ENCODE peak calls at places on chromosomes 11 and 22, in five cellular contexts. One of them, this sample, is unnamed.

GRCh38 chr22:19723990-19724827 is 870 bp downstream of the GP1BB start:
- DNase-seq in A549: peak; percentile 65
- DNase-seq in uterus: no peak
- DNase-seq in naive thymus-derived CD4-positive, alpha-beta T cell: peak; percentile 25
- DNase-seq in psoas muscle: no peak
- DNase-seq in this sample: no peak

GRCh38 chr11:86940122-86940777 is 14.9 kb downstream of the FZD4 start:
- DNase-seq in A549: no peak
- DNase-seq in uterus: peak; percentile 76
- DNase-seq in naive thymus-derived CD4-positive, alpha-beta T cell: no peak
- DNase-seq in psoas muscle: peak; percentile 78
- DNase-seq in this sample: no peak

GRCh38 chr11:63015521-63016215 is at the start of gene SLC22A8:
- DNase-seq in uterus: no peak
- DNase-seq in naive thymus-derived CD4-positive, alpha-beta T cell: no peak
- DNase-seq in psoas muscle: no peak
- DNase-seq in A549: no peak
- DNase-seq in this sample: no peak

GRCh38 chr22:32533265-32534068 is 58.9 kb downstream of the FBXO7 start:
- DNase-seq in A549: no peak
- DNase-seq in uterus: peak; percentile 31
- DNase-seq in naive thymus-derived CD4-positive, alpha-beta T cell: no peak
- DNase-seq in psoas muscle: no peak
- DNase-seq in this sample: no peak

GRCh38 chr11:122981388-122982264 is at the start of gene BSX:
- DNase-seq in naive thymus-derived CD4-positive, alpha-beta T cell: peak; percentile 44
- DNase-seq in A549: peak; percentile 21
- DNase-seq in uterus: no peak
- DNase-seq in psoas muscle: peak; percentile 67
- DNase-seq in this sample: peak; percentile 71

GRCh38 chr11:23509023-23509422 is 648.7 kb upstream of the CCDC179 start:
- DNase-seq in A549: no peak
- DNase-seq in psoas muscle: no peak
- DNase-seq in uterus: no peak
- DNase-seq in naive thymus-derived CD4-positive, alpha-beta T cell: no peak
- DNase-seq in this sample: no peak

GRCh38 chr22:26429458-26430238 is 588 bp downstream of the ASPHD2 start:
- DNase-seq in A549: no peak
- DNase-seq in psoas muscle: no peak
- DNase-seq in uterus: peak; percentile 19
- DNase-seq in naive thymus-derived CD4-positive, alpha-beta T cell: peak; percentile 8
- DNase-seq in this sample: no peak

GRCh38 chr11:103683581-103683980 is 352.9 kb upstream of the DDI1 start:
- DNase-seq in naive thymus-derived CD4-positive, alpha-beta T cell: no peak
- DNase-seq in psoas muscle: no peak
- DNase-seq in A549: no peak
- DNase-seq in uterus: no peak
- DNase-seq in this sample: no peak

GRCh38 chr11:128551641-128552335 is 35.6 kb downstream of the ETS1 start:
- DNase-seq in A549: no peak
- DNase-seq in psoas muscle: no peak
- DNase-seq in naive thymus-derived CD4-positive, alpha-beta T cell: no peak
- DNase-seq in uterus: no peak
- DNase-seq in this sample: no peak

GRCh38 chr11:20047755-20048154 is 112.5 kb downstream of the DBX1 start:
- DNase-seq in naive thymus-derived CD4-positive, alpha-beta T cell: no peak
- DNase-seq in psoas muscle: no peak
- DNase-seq in uterus: no peak
- DNase-seq in A549: no peak
- DNase-seq in this sample: no peak
- H3K9me3 ChIP-seq in naive thymus-derived CD4-positive, alpha-beta T cell: no peaks in the 10 kb centered on the region
- H3K9me3 ChIP-seq in psoas muscle: no peaks in the 10 kb centered on the region
- H3K9me3 ChIP-seq in uterus: no peaks in the 10 kb centered on the region
- H3K9me3 ChIP-seq in A549: no peaks in the 10 kb centered on the region
- H3K9me3 ChIP-seq in this sample: no peaks in the 10 kb centered on the region

GRCh38 chr11:115696472-115697011 is 192.3 kb upstream of the CADM1 start:
- DNase-seq in psoas muscle: no peak
- DNase-seq in uterus: no peak
- DNase-seq in A549: no peak
- DNase-seq in naive thymus-derived CD4-positive, alpha-beta T cell: no peak
- DNase-seq in this sample: no peak
- H3K9me3 ChIP-seq in psoas muscle: no peaks in the 10 kb centered on the region
- H3K9me3 ChIP-seq in uterus: no peaks in the 10 kb centered on the region
- H3K9me3 ChIP-seq in A549: no peaks in the 10 kb centered on the region
- H3K9me3 ChIP-seq in naive thymus-derived CD4-positive, alpha-beta T cell: no peaks in the 10 kb centered on the region
- H3K9me3 ChIP-seq in this sample: no peaks in the 10 kb centered on the region

GRCh38 chr11:70815485-70815832 is 417.1 kb downstream of the CTTN start:
- DNase-seq in A549: no peak
- DNase-seq in psoas muscle: no peak
- DNase-seq in uterus: no peak
- DNase-seq in naive thymus-derived CD4-positive, alpha-beta T cell: no peak
- DNase-seq in this sample: no peak
- H3K9me3 ChIP-seq in A549: no peaks in the 10 kb centered on the region
- H3K9me3 ChIP-seq in psoas muscle: no peaks in the 10 kb centered on the region
- H3K9me3 ChIP-seq in uterus: no peaks in the 10 kb centered on the region
- H3K9me3 ChIP-seq in naive thymus-derived CD4-positive, alpha-beta T cell: no peaks in the 10 kb centered on the region
- H3K9me3 ChIP-seq in this sample: no peaks in the 10 kb centered on the region

GRCh38 chr11:27998552-27998951 is 109.4 kb downstream of the KIF18A start:
- DNase-seq in A549: no peak
- DNase-seq in psoas muscle: no peak
- DNase-seq in uterus: no peak
- DNase-seq in naive thymus-derived CD4-positive, alpha-beta T cell: no peak
- DNase-seq in this sample: no peak

GRCh38 chr11:28009383-28009782 is 98.6 kb downstream of the KIF18A start:
- DNase-seq in uterus: no peak
- DNase-seq in A549: peak; percentile 29
- DNase-seq in naive thymus-derived CD4-positive, alpha-beta T cell: no peak
- DNase-seq in psoas muscle: no peak
- DNase-seq in this sample: no peak

DNA sequence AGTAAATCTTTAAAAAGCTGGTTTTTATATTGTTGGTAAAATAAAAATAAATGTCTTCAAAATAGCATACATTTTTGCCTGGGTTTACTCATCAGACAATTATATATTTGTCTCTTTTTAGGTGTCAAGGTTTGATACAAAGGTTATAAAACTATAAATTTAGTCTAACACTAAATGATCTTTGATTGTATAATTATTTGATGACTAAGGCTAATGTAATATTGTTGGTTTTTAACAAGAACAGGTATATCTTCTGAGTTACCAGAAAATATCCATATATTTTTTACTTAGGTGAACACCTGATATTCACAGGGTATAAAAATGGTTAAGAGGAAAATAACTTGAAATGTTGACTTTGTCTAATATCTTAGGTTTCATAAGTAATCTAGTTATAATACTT is 104.3 kb downstream of the KIF18A start:
- DNase-seq in A549: no peak
- DNase-seq in uterus: no peak
- DNase-seq in psoas muscle: no peak
- DNase-seq in naive thymus-derived CD4-positive, alpha-beta T cell: no peak
- DNase-seq in this sample: no peak
- H3K9me3 ChIP-seq in A549: peaks cover 18% of the 10 kb centered on the region
- H3K9me3 ChIP-seq in uterus: no peaks in the 10 kb centered on the region
- H3K9me3 ChIP-seq in psoas muscle: peaks cover 5% of the 10 kb centered on the region
- H3K9me3 ChIP-seq in naive thymus-derived CD4-positive, alpha-beta T cell: no peaks in the 10 kb centered on the region
- H3K9me3 ChIP-seq in this sample: no peaks in the 10 kb centered on the region

GRCh38 chr22:49213731-49214352 is 613.8 kb downstream of the BRD1 start:
- DNase-seq in psoas muscle: no peak
- DNase-seq in naive thymus-derived CD4-positive, alpha-beta T cell: no peak
- DNase-seq in uterus: peak; percentile 4
- DNase-seq in A549: no peak
- DNase-seq in this sample: peak; percentile 21

GRCh38 chr22:49216579-49216978 is 611.1 kb downstream of the BRD1 start:
- DNase-seq in A549: no peak
- DNase-seq in psoas muscle: no peak
- DNase-seq in naive thymus-derived CD4-positive, alpha-beta T cell: no peak
- DNase-seq in uterus: peak; percentile 1
- DNase-seq in this sample: peak; percentile 36

GRCh38 chr22:49212466-49212865 is 615.2 kb downstream of the BRD1 start:
- DNase-seq in naive thymus-derived CD4-positive, alpha-beta T cell: no peak
- DNase-seq in uterus: peak; percentile 1
- DNase-seq in A549: no peak
- DNase-seq in psoas muscle: no peak
- DNase-seq in this sample: peak; percentile 46

GRCh38 chr22:49215840-49216239 is 611.8 kb downstream of the BRD1 start:
- DNase-seq in psoas muscle: no peak
- DNase-seq in A549: no peak
- DNase-seq in naive thymus-derived CD4-positive, alpha-beta T cell: no peak
- DNase-seq in uterus: no peak
- DNase-seq in this sample: no peak

DNA sequence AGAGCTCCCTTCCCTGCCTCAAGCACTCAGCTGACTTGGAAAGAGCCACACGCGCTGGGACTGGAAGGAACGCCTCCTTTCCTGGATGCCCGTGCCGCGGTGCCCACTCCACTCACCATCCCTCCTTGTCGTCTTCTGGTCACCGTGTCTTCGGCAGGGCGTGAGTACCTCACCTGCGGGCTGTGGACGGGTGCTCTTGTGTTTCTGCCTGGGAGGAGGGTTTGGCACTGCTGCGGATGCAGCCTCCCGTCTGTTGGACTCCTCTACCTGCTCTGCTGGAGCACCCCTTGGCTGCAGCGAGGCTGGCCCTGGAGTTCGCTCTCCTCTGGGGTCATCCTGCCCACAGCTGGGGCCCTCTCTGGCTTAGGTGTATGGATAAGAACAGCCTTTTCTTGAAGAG is 612.7 kb downstream of the BRD1 start:
- DNase-seq in uterus: peak; percentile 5
- DNase-seq in psoas muscle: no peak
- DNase-seq in naive thymus-derived CD4-positive, alpha-beta T cell: no peak
- DNase-seq in A549: no peak
- DNase-seq in this sample: peak; percentile 40
- H3K9me3 ChIP-seq in uterus: no peaks in the 10 kb centered on the region
- H3K9me3 ChIP-seq in psoas muscle: no peaks in the 10 kb centered on the region
- H3K9me3 ChIP-seq in naive thymus-derived CD4-positive, alpha-beta T cell: no peaks in the 10 kb centered on the region
- H3K9me3 ChIP-seq in A549: peaks cover 19% of the 10 kb centered on the region
- H3K9me3 ChIP-seq in this sample: no peaks in the 10 kb centered on the region

GRCh38 chr11:70736937-70737640 is 338.8 kb downstream of the CTTN start:
- DNase-seq in naive thymus-derived CD4-positive, alpha-beta T cell: no peak
- DNase-seq in psoas muscle: no peak
- DNase-seq in A549: no peak
- DNase-seq in uterus: no peak
- DNase-seq in this sample: peak; percentile 32

GRCh38 chr11:70734911-70735310 is 336.6 kb downstream of the CTTN start:
- DNase-seq in naive thymus-derived CD4-positive, alpha-beta T cell: no peak
- DNase-seq in A549: no peak
- DNase-seq in psoas muscle: no peak
- DNase-seq in uterus: no peak
- DNase-seq in this sample: no peak

GRCh38 chr11:70735976-70736375 is 337.6 kb downstream of the CTTN start:
- DNase-seq in psoas muscle: no peak
- DNase-seq in uterus: no peak
- DNase-seq in naive thymus-derived CD4-positive, alpha-beta T cell: no peak
- DNase-seq in A549: no peak
- DNase-seq in this sample: no peak

GRCh38 chr11:70737816-70738630 is 339.7 kb downstream of the CTTN start:
- DNase-seq in A549: no peak
- DNase-seq in naive thymus-derived CD4-positive, alpha-beta T cell: no peak
- DNase-seq in psoas muscle: no peak
- DNase-seq in uterus: no peak
- DNase-seq in this sample: no peak

DNA sequence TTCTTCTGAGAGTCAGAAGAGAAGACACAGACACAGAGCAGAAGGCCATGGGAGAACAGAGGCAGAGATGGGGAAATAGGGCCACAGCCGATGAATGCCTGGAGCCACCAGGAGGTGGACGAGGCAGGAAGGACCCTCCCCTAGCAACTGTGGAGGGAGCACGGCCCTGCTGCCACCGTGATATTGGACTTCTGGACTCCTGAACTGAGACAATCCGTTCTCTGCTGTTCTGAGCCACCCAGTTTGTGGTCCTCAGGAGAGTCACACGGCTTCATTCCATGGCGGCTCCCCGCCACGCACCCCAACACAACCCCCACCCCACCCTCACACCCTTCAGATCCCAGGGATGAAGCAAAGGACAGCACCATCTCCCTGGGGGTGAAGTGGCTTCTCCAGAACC is 338.1 kb downstream of the CTTN start:
- DNase-seq in A549: no peak
- DNase-seq in psoas muscle: peak; percentile 39
- DNase-seq in uterus: no peak
- DNase-seq in naive thymus-derived CD4-positive, alpha-beta T cell: no peak
- DNase-seq in this sample: no peak
- H3K9me3 ChIP-seq in A549: no peaks in the 10 kb centered on the region
- H3K9me3 ChIP-seq in psoas muscle: no peaks in the 10 kb centered on the region
- H3K9me3 ChIP-seq in uterus: no peaks in the 10 kb centered on the region
- H3K9me3 ChIP-seq in naive thymus-derived CD4-positive, alpha-beta T cell: no peaks in the 10 kb centered on the region
- H3K9me3 ChIP-seq in this sample: no peaks in the 10 kb centered on the region

GRCh38 chr11:97854357-97854756 is 1166.4 kb upstream of the CNTN5 start:
- DNase-seq in naive thymus-derived CD4-positive, alpha-beta T cell: no peak
- DNase-seq in psoas muscle: no peak
- DNase-seq in uterus: no peak
- DNase-seq in A549: no peak
- DNase-seq in this sample: no peak
- H3K9me3 ChIP-seq in naive thymus-derived CD4-positive, alpha-beta T cell: no peaks in the 10 kb centered on the region
- H3K9me3 ChIP-seq in psoas muscle: no peaks in the 10 kb centered on the region
- H3K9me3 ChIP-seq in uterus: no peaks in the 10 kb centered on the region
- H3K9me3 ChIP-seq in A549: no peaks in the 10 kb centered on the region
- H3K9me3 ChIP-seq in this sample: no peaks in the 10 kb centered on the region

GRCh38 chr11:2655320-2655719 is 44.5 kb downstream of the KCNQ1OT1 start:
- DNase-seq in A549: no peak
- DNase-seq in psoas muscle: no peak
- DNase-seq in naive thymus-derived CD4-positive, alpha-beta T cell: no peak
- DNase-seq in uterus: no peak
- DNase-seq in this sample: no peak
- H3K9me3 ChIP-seq in A549: peaks cover 97% of the 10 kb centered on the region
- H3K9me3 ChIP-seq in psoas muscle: peaks cover 20% of the 10 kb centered on the region
- H3K9me3 ChIP-seq in naive thymus-derived CD4-positive, alpha-beta T cell: no peaks in the 10 kb centered on the region
- H3K9me3 ChIP-seq in uterus: no peaks in the 10 kb centered on the region
- H3K9me3 ChIP-seq in this sample: no peaks in the 10 kb centered on the region

This sample was measured in pancreas.